ENCODE peak calls at places on chromosomes 13 and 19, in nine cellular contexts. One of them, this sample, is unnamed.

GRCh38 chr19:15379996-15380647 is 535 bp upstream of the AKAP8 start:
- DNase-seq in OCI-LY7: peak
- DNase-seq in A549: peak
- DNase-seq in fibroblast of pulmonary artery: peak
- DNase-seq in heart left ventricle: peak
- DNase-seq in sigmoid colon: peak
- DNase-seq in psoas muscle: peak
- DNase-seq in esophagus squamous epithelium: no peak
- DNase-seq in CD8-positive, alpha-beta memory T cell: no peak
- DNase-seq in this sample: no peak

GRCh38 chr13:98449273-98449672 is 127.6 kb downstream of the STK24 start:
- DNase-seq in CD8-positive, alpha-beta memory T cell: no peak
- DNase-seq in esophagus squamous epithelium: no peak
- DNase-seq in heart left ventricle: no peak
- DNase-seq in A549: no peak
- DNase-seq in fibroblast of pulmonary artery: no peak
- DNase-seq in sigmoid colon: no peak
- DNase-seq in psoas muscle: no peak
- DNase-seq in OCI-LY7: no peak
- DNase-seq in this sample: no peak

GRCh38 chr19:9721861-9722260 is 46.7 kb downstream of the ZNF846 start:
- DNase-seq in heart left ventricle: no peak
- DNase-seq in A549: no peak
- DNase-seq in psoas muscle: no peak
- DNase-seq in esophagus squamous epithelium: no peak
- DNase-seq in CD8-positive, alpha-beta memory T cell: no peak
- DNase-seq in OCI-LY7: no peak
- DNase-seq in sigmoid colon: no peak
- DNase-seq in fibroblast of pulmonary artery: no peak
- DNase-seq in this sample: no peak

GRCh38 chr19:13781547-13781946 is 7.3 kb downstream of the C19orf53 start:
- DNase-seq in psoas muscle: peak
- DNase-seq in CD8-positive, alpha-beta memory T cell: no peak
- DNase-seq in OCI-LY7: no peak
- DNase-seq in sigmoid colon: peak
- DNase-seq in A549: no peak
- DNase-seq in esophagus squamous epithelium: no peak
- DNase-seq in heart left ventricle: peak
- DNase-seq in fibroblast of pulmonary artery: peak
- DNase-seq in this sample: peak

GRCh38 chr13:99264053-99264452 is 5.9 kb upstream of the GPR18 start:
- DNase-seq in heart left ventricle: no peak
- DNase-seq in A549: no peak
- DNase-seq in esophagus squamous epithelium: no peak
- DNase-seq in sigmoid colon: no peak
- DNase-seq in fibroblast of pulmonary artery: no peak
- DNase-seq in OCI-LY7: peak
- DNase-seq in psoas muscle: no peak
- DNase-seq in CD8-positive, alpha-beta memory T cell: no peak
- DNase-seq in this sample: no peak

GRCh38 chr19:14185158-14185557 is 20.8 kb downstream of the ADGRL1 start:
- DNase-seq in heart left ventricle: no peak
- DNase-seq in sigmoid colon: no peak
- DNase-seq in psoas muscle: no peak
- DNase-seq in A549: no peak
- DNase-seq in CD8-positive, alpha-beta memory T cell: no peak
- DNase-seq in esophagus squamous epithelium: no peak
- DNase-seq in OCI-LY7: no peak
- DNase-seq in fibroblast of pulmonary artery: no peak
- DNase-seq in this sample: no peak

GRCh38 chr13:98565726-98566577 is 11.0 kb downstream of the STK24 start:
- DNase-seq in A549: no peak
- DNase-seq in sigmoid colon: peak
- DNase-seq in esophagus squamous epithelium: no peak
- DNase-seq in CD8-positive, alpha-beta memory T cell: no peak
- DNase-seq in psoas muscle: peak
- DNase-seq in fibroblast of pulmonary artery: no peak
- DNase-seq in heart left ventricle: peak
- DNase-seq in OCI-LY7: peak
- DNase-seq in this sample: no peak

GRCh38 chr19:788821-789472 is 8.3 kb upstream of the PTBP1 start:
- DNase-seq in OCI-LY7: no peak
- DNase-seq in psoas muscle: peak
- DNase-seq in CD8-positive, alpha-beta memory T cell: no peak
- DNase-seq in esophagus squamous epithelium: no peak
- DNase-seq in heart left ventricle: no peak
- DNase-seq in A549: no peak
- DNase-seq in fibroblast of pulmonary artery: no peak
- DNase-seq in sigmoid colon: no peak
- DNase-seq in this sample: no peak

GRCh38 chr19:3224346-3225325 is at the start of gene CELF5:
- DNase-seq in OCI-LY7: peak
- DNase-seq in A549: no peak
- DNase-seq in psoas muscle: no peak
- DNase-seq in esophagus squamous epithelium: no peak
- DNase-seq in CD8-positive, alpha-beta memory T cell: peak
- DNase-seq in fibroblast of pulmonary artery: peak
- DNase-seq in heart left ventricle: peak
- DNase-seq in sigmoid colon: no peak
- DNase-seq in this sample: no peak

GRCh38 chr19:57887195-57887941 is 1.5 kb downstream of the ZNF814 start:
- DNase-seq in sigmoid colon: no peak
- DNase-seq in OCI-LY7: no peak
- DNase-seq in fibroblast of pulmonary artery: peak
- DNase-seq in A549: no peak
- DNase-seq in heart left ventricle: no peak
- DNase-seq in psoas muscle: no peak
- DNase-seq in CD8-positive, alpha-beta memory T cell: no peak
- DNase-seq in esophagus squamous epithelium: no peak
- DNase-seq in this sample: no peak

DNA sequence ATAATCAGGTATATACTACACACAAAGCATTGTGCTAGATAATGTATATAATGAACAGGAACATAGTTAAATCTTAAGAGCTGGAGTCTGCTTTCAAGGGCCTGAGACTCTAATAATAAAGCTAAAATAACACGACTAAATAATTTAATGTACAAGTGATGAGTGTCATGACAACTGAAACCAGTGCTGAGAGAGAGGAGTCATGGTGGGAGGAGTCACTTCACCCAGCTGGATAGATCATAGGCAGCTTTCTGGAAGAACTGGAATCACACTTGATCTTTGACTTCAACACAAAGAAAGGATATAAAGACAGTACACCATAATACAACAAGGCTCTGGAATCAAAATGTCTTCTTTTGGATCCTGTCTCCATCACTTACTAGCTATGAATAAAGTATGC is 7.1 kb downstream of the RBM26 start:
- DNase-seq in OCI-LY7: no peak
- DNase-seq in psoas muscle: no peak
- DNase-seq in fibroblast of pulmonary artery: no peak
- DNase-seq in heart left ventricle: no peak
- DNase-seq in A549: no peak
- DNase-seq in CD8-positive, alpha-beta memory T cell: no peak
- DNase-seq in sigmoid colon: no peak
- DNase-seq in esophagus squamous epithelium: no peak
- DNase-seq in this sample: no peak
- H3K4me3 ChIP-seq in OCI-LY7: no peak
- H3K4me3 ChIP-seq in psoas muscle: no peak
- H3K4me3 ChIP-seq in fibroblast of pulmonary artery: no peak
- H3K4me3 ChIP-seq in heart left ventricle: no peak
- H3K4me3 ChIP-seq in A549: no peak
- H3K4me3 ChIP-seq in CD8-positive, alpha-beta memory T cell: no peak
- H3K4me3 ChIP-seq in sigmoid colon: no peak
- H3K4me3 ChIP-seq in esophagus squamous epithelium: no peak
- H3K4me3 ChIP-seq in this sample: no peak

DNA sequence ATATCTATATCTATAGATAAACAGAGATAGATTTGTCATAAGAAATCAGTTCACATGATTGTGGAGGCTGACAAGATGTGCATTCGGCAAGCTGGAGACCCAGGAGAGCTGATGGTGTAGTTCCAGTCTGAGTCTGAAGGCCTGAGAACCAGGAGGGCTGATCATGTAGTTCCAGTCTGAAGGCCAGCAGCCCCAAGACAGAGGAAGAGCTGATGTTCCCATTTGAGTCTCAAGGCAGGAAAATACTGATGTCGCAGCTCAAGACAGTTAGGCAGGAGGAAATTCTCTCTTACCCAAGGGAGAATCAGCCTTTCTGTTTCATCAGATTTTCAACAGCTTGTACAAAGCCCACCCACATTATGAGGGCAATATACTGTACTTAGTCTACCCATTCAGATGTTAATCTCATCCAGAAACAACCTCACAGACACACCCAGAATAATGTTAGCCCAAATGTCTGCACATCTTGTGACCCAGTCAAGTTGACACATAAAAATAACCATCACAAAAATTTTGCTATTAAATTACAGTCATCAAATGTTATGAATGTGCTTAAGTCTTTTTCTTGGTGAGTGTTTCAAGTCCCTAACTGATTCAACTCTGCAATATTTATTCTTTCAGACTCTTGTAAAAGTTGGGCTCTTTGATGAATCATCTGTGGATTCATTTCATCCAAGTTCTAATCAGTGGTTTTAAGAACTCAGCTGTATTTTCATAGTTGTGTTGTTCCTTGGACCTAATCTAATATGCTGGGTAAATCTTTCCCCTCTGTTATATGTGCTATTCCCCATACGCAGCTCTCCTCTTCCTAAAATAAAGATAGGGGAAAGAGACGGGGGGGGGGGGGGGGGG is 22.7 kb upstream of the LRCH1 start:
- DNase-seq in esophagus squamous epithelium: no peak
- DNase-seq in CD8-positive, alpha-beta memory T cell: no peak
- DNase-seq in heart left ventricle: no peak
- DNase-seq in fibroblast of pulmonary artery: peak
- DNase-seq in OCI-LY7: no peak
- DNase-seq in sigmoid colon: no peak
- DNase-seq in psoas muscle: no peak
- DNase-seq in A549: peak
- DNase-seq in this sample: peak
- H3K4me3 ChIP-seq in esophagus squamous epithelium: no peak
- H3K4me3 ChIP-seq in CD8-positive, alpha-beta memory T cell: no peak
- H3K4me3 ChIP-seq in heart left ventricle: no peak
- H3K4me3 ChIP-seq in fibroblast of pulmonary artery: no peak
- H3K4me3 ChIP-seq in OCI-LY7: no peak
- H3K4me3 ChIP-seq in sigmoid colon: no peak
- H3K4me3 ChIP-seq in psoas muscle: no peak
- H3K4me3 ChIP-seq in A549: no peak
- H3K4me3 ChIP-seq in this sample: no peak

GRCh38 chr19:43354305-43354627 is 780 bp downstream of the CD177 start:
- DNase-seq in fibroblast of pulmonary artery: no peak
- DNase-seq in A549: no peak
- DNase-seq in psoas muscle: no peak
- DNase-seq in sigmoid colon: peak
- DNase-seq in OCI-LY7: no peak
- DNase-seq in heart left ventricle: no peak
- DNase-seq in CD8-positive, alpha-beta memory T cell: no peak
- DNase-seq in esophagus squamous epithelium: no peak
- DNase-seq in this sample: no peak
- H3K4me3 ChIP-seq in fibroblast of pulmonary artery: no peak
- H3K4me3 ChIP-seq in A549: no peak
- H3K4me3 ChIP-seq in psoas muscle: no peak
- H3K4me3 ChIP-seq in sigmoid colon: no peak
- H3K4me3 ChIP-seq in OCI-LY7: no peak
- H3K4me3 ChIP-seq in heart left ventricle: no peak
- H3K4me3 ChIP-seq in CD8-positive, alpha-beta memory T cell: no peak
- H3K4me3 ChIP-seq in esophagus squamous epithelium: no peak
- H3K4me3 ChIP-seq in this sample: no peak

GRCh38 chr19:23415034-23415433 is 19.8 kb upstream of the ZNF91 start:
- DNase-seq in fibroblast of pulmonary artery: no peak
- DNase-seq in sigmoid colon: no peak
- DNase-seq in CD8-positive, alpha-beta memory T cell: no peak
- DNase-seq in psoas muscle: no peak
- DNase-seq in OCI-LY7: no peak
- DNase-seq in A549: no peak
- DNase-seq in heart left ventricle: no peak
- DNase-seq in esophagus squamous epithelium: no peak
- DNase-seq in this sample: no peak
- H3K4me3 ChIP-seq in fibroblast of pulmonary artery: peak
- H3K4me3 ChIP-seq in sigmoid colon: no peak
- H3K4me3 ChIP-seq in CD8-positive, alpha-beta memory T cell: no peak
- H3K4me3 ChIP-seq in psoas muscle: peak
- H3K4me3 ChIP-seq in OCI-LY7: no peak
- H3K4me3 ChIP-seq in A549: no peak
- H3K4me3 ChIP-seq in heart left ventricle: peak
- H3K4me3 ChIP-seq in esophagus squamous epithelium: peak
- H3K4me3 ChIP-seq in this sample: no peak

DNA sequence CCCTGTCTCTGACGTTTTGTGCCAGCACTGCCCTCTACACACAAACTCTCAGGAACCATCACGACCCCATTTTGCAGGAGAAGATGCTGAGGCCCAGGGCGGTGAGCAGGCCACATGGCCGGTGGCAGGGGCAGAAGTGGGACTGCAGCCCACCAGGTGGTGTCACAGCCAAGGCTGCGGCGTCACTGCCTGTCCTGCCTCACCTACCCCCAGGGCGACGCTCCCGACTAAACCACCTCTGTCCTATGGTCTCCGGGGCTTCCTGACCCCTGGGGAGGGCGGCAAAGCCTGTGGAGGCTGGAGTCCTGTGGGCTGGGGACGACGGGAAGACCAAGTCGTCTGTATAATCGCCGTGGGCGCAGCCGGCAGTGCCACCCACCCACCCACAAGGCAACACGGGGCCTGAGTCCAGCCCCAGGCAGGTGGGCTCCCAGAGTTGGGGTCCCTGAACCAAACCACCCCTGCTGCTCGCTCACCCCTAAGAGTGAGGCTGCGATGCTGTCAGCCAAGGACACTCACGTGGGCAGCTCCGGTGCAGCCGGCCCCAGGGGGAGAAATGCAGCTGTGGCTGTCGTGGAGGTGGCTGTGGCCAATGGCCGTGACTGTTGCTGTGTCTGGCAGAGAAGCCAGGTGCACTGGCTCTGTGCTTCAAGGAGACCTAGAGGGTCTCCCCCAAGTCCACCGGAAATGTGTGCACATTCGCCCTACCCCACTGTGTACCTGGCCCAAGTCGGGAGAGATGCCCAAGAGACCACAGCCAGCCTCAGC is 29.7 kb downstream of the RASA3 start:
- DNase-seq in heart left ventricle: peak
- DNase-seq in esophagus squamous epithelium: no peak
- DNase-seq in sigmoid colon: peak
- DNase-seq in fibroblast of pulmonary artery: no peak
- DNase-seq in OCI-LY7: no peak
- DNase-seq in psoas muscle: peak
- DNase-seq in CD8-positive, alpha-beta memory T cell: no peak
- DNase-seq in A549: no peak
- DNase-seq in this sample: no peak
- H3K4me3 ChIP-seq in heart left ventricle: no peak
- H3K4me3 ChIP-seq in esophagus squamous epithelium: no peak
- H3K4me3 ChIP-seq in sigmoid colon: no peak
- H3K4me3 ChIP-seq in fibroblast of pulmonary artery: no peak
- H3K4me3 ChIP-seq in OCI-LY7: no peak
- H3K4me3 ChIP-seq in psoas muscle: no peak
- H3K4me3 ChIP-seq in CD8-positive, alpha-beta memory T cell: no peak
- H3K4me3 ChIP-seq in A549: no peak
- H3K4me3 ChIP-seq in this sample: no peak

GRCh38 chr19:41748012-41748411 is 7.3 kb upstream of the CEACAM6 start:
- DNase-seq in heart left ventricle: no peak
- DNase-seq in esophagus squamous epithelium: no peak
- DNase-seq in fibroblast of pulmonary artery: no peak
- DNase-seq in sigmoid colon: no peak
- DNase-seq in psoas muscle: no peak
- DNase-seq in A549: no peak
- DNase-seq in CD8-positive, alpha-beta memory T cell: no peak
- DNase-seq in OCI-LY7: no peak
- DNase-seq in this sample: no peak
- H3K4me3 ChIP-seq in heart left ventricle: no peak
- H3K4me3 ChIP-seq in esophagus squamous epithelium: no peak
- H3K4me3 ChIP-seq in fibroblast of pulmonary artery: no peak
- H3K4me3 ChIP-seq in sigmoid colon: no peak
- H3K4me3 ChIP-seq in psoas muscle: no peak
- H3K4me3 ChIP-seq in A549: no peak
- H3K4me3 ChIP-seq in CD8-positive, alpha-beta memory T cell: no peak
- H3K4me3 ChIP-seq in OCI-LY7: no peak
- H3K4me3 ChIP-seq in this sample: no peak